ENCODE peak calls at places on chromosomes 4 and X, in five cellular contexts. A is Panc1, W is ascending aorta, Q is retinal pigment epithelial cell, R is breast epithelium. K is an unnamed sample.

GRCh38 chrX:71067727-71068051 is 445 bp downstream of the SNX12 start:
- DNase-seq in R (no peak), Q (no peak), W (no peak), A (no peak), K (no peak)

GRCh38 chr4:15888515-15888914 is 50.0 kb downstream of the FGFBP1 start:
- DNase-seq in A (no peak), R (no peak), W (no peak), Q (no peak), K (no peak)

GRCh38 chr4:10108391-10108790 is 8.2 kb downstream of the WDR1 start:
- DNase-seq in R (no peak), W (no peak), Q (no peak), A (no peak), K (no peak)

GRCh38 chr4:184536881-184537248 is 62.5 kb upstream of the IRF2 start:
- DNase-seq in R (no peak), Q (no peak), W (no peak), A (no peak), K (no peak)

GRCh38 chr4:146960634-146961033 is 15.0 kb upstream of the TTC29 start:
- DNase-seq in R (no peak), W (no peak), A (no peak), Q (no peak), K (no peak)

GRCh38 chrX:74613350-74614192 is 853 bp downstream of the RLIM start:
- DNase-seq in R (no peak), A (no peak), W (no peak), Q (no peak), K (no peak)

GRCh38 chr4:7170012-7170411 is 22.3 kb upstream of the SORCS2 start:
- DNase-seq in Q (no peak), W (no peak), R (no peak), A (no peak), K (no peak)

GRCh38 chrX:109485470-109486340 is 3.8 kb upstream of the GUCY2F start:
- DNase-seq in A (peak), R (peak), W (peak), Q (peak), K (peak)

GRCh38 chrX:26747877-26748276 is 531.9 kb downstream of the MAGEB5 start:
- DNase-seq in A (no peak), Q (no peak), W (no peak), R (no peak), K (no peak)

GRCh38 chr4:119131160-119131559 is 4.5 kb upstream of the MYOZ2 start:
- DNase-seq in R (no peak), A (no peak), Q (no peak), W (no peak), K (no peak)

GRCh38 chrX:10109695-10110094 is 47.1 kb upstream of the CLCN4 start:
- DNase-seq in Q (no peak), R (no peak), W (no peak), A (no peak), K (no peak)

GRCh38 chrX:109954333-109954732 is 48.6 kb upstream of the TMEM164 start:
- DNase-seq in A (no peak), W (no peak), R (no peak), Q (no peak), K (no peak)

DNA sequence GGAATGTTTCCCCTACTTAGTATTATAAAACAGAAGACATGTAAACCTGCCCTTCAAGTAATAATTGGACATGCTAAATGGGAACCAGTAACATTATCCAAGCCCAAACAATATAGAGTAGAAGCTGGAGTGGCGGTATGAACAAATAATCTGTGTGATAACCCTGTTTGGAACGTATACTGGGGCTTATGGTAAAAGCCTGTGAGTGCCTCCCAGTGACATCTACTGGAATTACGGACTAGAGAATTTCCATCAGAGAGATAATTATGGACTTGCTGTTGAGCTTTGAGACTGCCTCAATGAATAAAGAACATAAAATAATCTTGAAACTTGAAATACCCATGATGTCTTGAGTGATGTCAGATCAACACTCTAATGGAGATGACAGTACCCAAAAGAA is 406.3 kb upstream of the GRIA3 start:
- DNase-seq in Q (no peak), R (no peak), W (no peak), A (no peak), K (no peak)
- TF ChIP-seq CTCF in Q (peak), R (no peak), W (no peak), A (no peak), K (no peak)

GRCh38 chrX:131288738-131289511 is at the start of gene IGSF1:
- DNase-seq in Q (no peak), R (no peak), A (no peak), W (no peak), K (peak)
- H3K4me3 ChIP-seq in Q (peak), R (peak), A (peak), W (peak), K (peak)

GRCh38 chrX:119181491-119181890 is 53.9 kb upstream of the KIAA1210 start:
- DNase-seq in A (no peak), R (no peak), W (no peak), Q (no peak), K (no peak)
- TF ChIP-seq CTCF in A (peak), R (no peak), W (no peak), Q (peak), K (peak)

GRCh38 chr4:157992038-157992706 is 180.7 kb downstream of the GASK1B start:
- DNase-seq in W (no peak), A (no peak), Q (no peak), R (no peak), K (peak)
- H3K4me3 ChIP-seq in W (peak), A (no peak), Q (no peak), R (peak), K (no peak)